ENCODE peak calls at places on chromosome 7, in seven cellular contexts. One of them, this sample, is unnamed. For H3K36me3, the result is how much of the 10 kb centered on the place peaks cover.

GRCh38 chr7:77348371-77348813 is 67.8 kb downstream of the GSAP start:
- DNase-seq in mucosa of descending colon: no peak
- DNase-seq in naive thymus-derived CD4-positive, alpha-beta T cell: no peak
- DNase-seq in breast epithelium: no peak
- DNase-seq in lower lobe of right lung: no peak
- DNase-seq in upper lobe of right lung: no peak
- DNase-seq in BJ: no peak
- DNase-seq in this sample: peak

GRCh38 chr7:8491106-8491505 is 57.7 kb downstream of the NXPH1 start:
- DNase-seq in breast epithelium: no peak
- DNase-seq in lower lobe of right lung: no peak
- DNase-seq in naive thymus-derived CD4-positive, alpha-beta T cell: no peak
- DNase-seq in mucosa of descending colon: no peak
- DNase-seq in upper lobe of right lung: no peak
- DNase-seq in BJ: no peak
- DNase-seq in this sample: no peak

GRCh38 chr7:73668103-73668937 is 689 bp downstream of the VPS37D start:
- DNase-seq in lower lobe of right lung: no peak
- DNase-seq in naive thymus-derived CD4-positive, alpha-beta T cell: no peak
- DNase-seq in breast epithelium: no peak
- DNase-seq in mucosa of descending colon: no peak
- DNase-seq in BJ: no peak
- DNase-seq in upper lobe of right lung: no peak
- DNase-seq in this sample: no peak

GRCh38 chr7:140060788-140061606 is 1.8 kb downstream of the PARP12 start:
- DNase-seq in naive thymus-derived CD4-positive, alpha-beta T cell: no peak
- DNase-seq in breast epithelium: no peak
- DNase-seq in mucosa of descending colon: no peak
- DNase-seq in upper lobe of right lung: no peak
- DNase-seq in BJ: no peak
- DNase-seq in lower lobe of right lung: no peak
- DNase-seq in this sample: peak

GRCh38 chr7:20327047-20327446 is 3.7 kb upstream of the ITGB8 start:
- DNase-seq in lower lobe of right lung: no peak
- DNase-seq in BJ: no peak
- DNase-seq in naive thymus-derived CD4-positive, alpha-beta T cell: no peak
- DNase-seq in upper lobe of right lung: no peak
- DNase-seq in mucosa of descending colon: no peak
- DNase-seq in breast epithelium: no peak
- DNase-seq in this sample: no peak

GRCh38 chr7:91090684-91091083 is 173.5 kb upstream of the FZD1 start:
- DNase-seq in BJ: no peak
- DNase-seq in mucosa of descending colon: no peak
- DNase-seq in upper lobe of right lung: no peak
- DNase-seq in lower lobe of right lung: no peak
- DNase-seq in breast epithelium: no peak
- DNase-seq in naive thymus-derived CD4-positive, alpha-beta T cell: no peak
- DNase-seq in this sample: no peak

GRCh38 chr7:76220185-76221057 is 18.7 kb downstream of the SRRM3 start:
- DNase-seq in upper lobe of right lung: no peak
- DNase-seq in BJ: no peak
- DNase-seq in naive thymus-derived CD4-positive, alpha-beta T cell: no peak
- DNase-seq in mucosa of descending colon: no peak
- DNase-seq in lower lobe of right lung: no peak
- DNase-seq in breast epithelium: no peak
- DNase-seq in this sample: peak

GRCh38 chr7:117217636-117218035 is 105.2 kb downstream of the WNT2 start:
- DNase-seq in lower lobe of right lung: no peak
- DNase-seq in naive thymus-derived CD4-positive, alpha-beta T cell: no peak
- DNase-seq in breast epithelium: no peak
- DNase-seq in BJ: no peak
- DNase-seq in upper lobe of right lung: no peak
- DNase-seq in mucosa of descending colon: no peak
- DNase-seq in this sample: no peak

GRCh38 chr7:76133839-76134238 is 67.9 kb upstream of the SRRM3 start:
- DNase-seq in lower lobe of right lung: no peak
- DNase-seq in breast epithelium: no peak
- DNase-seq in mucosa of descending colon: no peak
- DNase-seq in upper lobe of right lung: no peak
- DNase-seq in naive thymus-derived CD4-positive, alpha-beta T cell: no peak
- DNase-seq in BJ: no peak
- DNase-seq in this sample: no peak

GRCh38 chr7:10412426-10413019 is 561.1 kb upstream of the PHF14 start:
- DNase-seq in naive thymus-derived CD4-positive, alpha-beta T cell: peak
- DNase-seq in upper lobe of right lung: no peak
- DNase-seq in mucosa of descending colon: no peak
- DNase-seq in BJ: no peak
- DNase-seq in breast epithelium: no peak
- DNase-seq in lower lobe of right lung: no peak
- DNase-seq in this sample: no peak

GRCh38 chr7:41113663-41114062 is 589.2 kb downstream of the INHBA start:
- DNase-seq in BJ: no peak
- DNase-seq in breast epithelium: no peak
- DNase-seq in upper lobe of right lung: no peak
- DNase-seq in lower lobe of right lung: no peak
- DNase-seq in mucosa of descending colon: no peak
- DNase-seq in naive thymus-derived CD4-positive, alpha-beta T cell: no peak
- DNase-seq in this sample: no peak

GRCh38 chr7:47267346-47267745 is 314.6 kb downstream of the TNS3 start:
- DNase-seq in upper lobe of right lung: peak
- DNase-seq in breast epithelium: no peak
- DNase-seq in mucosa of descending colon: peak
- DNase-seq in BJ: no peak
- DNase-seq in naive thymus-derived CD4-positive, alpha-beta T cell: no peak
- DNase-seq in lower lobe of right lung: no peak
- DNase-seq in this sample: no peak

GRCh38 chr7:34058791-34059550 is 153.6 kb downstream of the BMPER start:
- DNase-seq in lower lobe of right lung: no peak
- DNase-seq in upper lobe of right lung: no peak
- DNase-seq in mucosa of descending colon: no peak
- DNase-seq in naive thymus-derived CD4-positive, alpha-beta T cell: no peak
- DNase-seq in breast epithelium: peak
- DNase-seq in BJ: no peak
- DNase-seq in this sample: no peak

GRCh38 chr7:46091071-46091470 is 170.0 kb upstream of the IGFBP3 start:
- DNase-seq in breast epithelium: no peak
- DNase-seq in upper lobe of right lung: no peak
- DNase-seq in naive thymus-derived CD4-positive, alpha-beta T cell: no peak
- DNase-seq in lower lobe of right lung: no peak
- DNase-seq in mucosa of descending colon: no peak
- DNase-seq in BJ: no peak
- DNase-seq in this sample: no peak

GRCh38 chr7:716636-717035 is 9.9 kb upstream of the DNAAF5 start:
- DNase-seq in BJ: no peak
- DNase-seq in upper lobe of right lung: no peak
- DNase-seq in breast epithelium: no peak
- DNase-seq in naive thymus-derived CD4-positive, alpha-beta T cell: no peak
- DNase-seq in lower lobe of right lung: peak
- DNase-seq in mucosa of descending colon: no peak
- DNase-seq in this sample: no peak

GRCh38 chr7:79282051-79282694 is 171.3 kb downstream of the MAGI2 start:
- DNase-seq in lower lobe of right lung: no peak
- DNase-seq in upper lobe of right lung: no peak
- DNase-seq in breast epithelium: no peak
- DNase-seq in naive thymus-derived CD4-positive, alpha-beta T cell: no peak
- DNase-seq in mucosa of descending colon: no peak
- DNase-seq in BJ: peak
- DNase-seq in this sample: peak

GRCh38 chr7:90661290-90662151 is 65.4 kb downstream of the CDK14 start:
- DNase-seq in upper lobe of right lung: no peak
- DNase-seq in mucosa of descending colon: no peak
- DNase-seq in BJ: no peak
- DNase-seq in naive thymus-derived CD4-positive, alpha-beta T cell: no peak
- DNase-seq in breast epithelium: no peak
- DNase-seq in lower lobe of right lung: no peak
- DNase-seq in this sample: peak

GRCh38 chr7:21107101-21107500 is 320.4 kb upstream of the SP8 start:
- DNase-seq in lower lobe of right lung: no peak
- DNase-seq in naive thymus-derived CD4-positive, alpha-beta T cell: no peak
- DNase-seq in upper lobe of right lung: no peak
- DNase-seq in BJ: no peak
- DNase-seq in breast epithelium: no peak
- DNase-seq in mucosa of descending colon: no peak
- DNase-seq in this sample: peak

GRCh38 chr7:20561466-20561865 is 54.0 kb upstream of the ABCB5 start:
- DNase-seq in breast epithelium: no peak
- DNase-seq in upper lobe of right lung: no peak
- DNase-seq in lower lobe of right lung: no peak
- DNase-seq in mucosa of descending colon: no peak
- DNase-seq in BJ: no peak
- DNase-seq in naive thymus-derived CD4-positive, alpha-beta T cell: no peak
- DNase-seq in this sample: no peak

GRCh38 chr7:133365892-133366291 is 113.0 kb downstream of the EXOC4 start:
- DNase-seq in BJ: no peak
- DNase-seq in upper lobe of right lung: no peak
- DNase-seq in breast epithelium: no peak
- DNase-seq in naive thymus-derived CD4-positive, alpha-beta T cell: no peak
- DNase-seq in lower lobe of right lung: no peak
- DNase-seq in mucosa of descending colon: no peak
- DNase-seq in this sample: peak

GRCh38 chr7:107150375-107151073 is 18.3 kb upstream of the HBP1 start:
- DNase-seq in breast epithelium: peak
- DNase-seq in upper lobe of right lung: no peak
- DNase-seq in lower lobe of right lung: peak
- DNase-seq in BJ: peak
- DNase-seq in naive thymus-derived CD4-positive, alpha-beta T cell: peak
- DNase-seq in mucosa of descending colon: peak
- DNase-seq in this sample: peak

GRCh38 chr7:131071786-131072504 is 255.7 kb upstream of the MKLN1 start:
- DNase-seq in naive thymus-derived CD4-positive, alpha-beta T cell: no peak
- DNase-seq in BJ: no peak
- DNase-seq in upper lobe of right lung: no peak
- DNase-seq in mucosa of descending colon: no peak
- DNase-seq in lower lobe of right lung: no peak
- DNase-seq in breast epithelium: peak
- DNase-seq in this sample: peak

GRCh38 chr7:16295558-16295957 is 125.8 kb downstream of the CRPPA start:
- DNase-seq in breast epithelium: no peak
- DNase-seq in upper lobe of right lung: no peak
- DNase-seq in BJ: no peak
- DNase-seq in naive thymus-derived CD4-positive, alpha-beta T cell: no peak
- DNase-seq in lower lobe of right lung: no peak
- DNase-seq in mucosa of descending colon: no peak
- DNase-seq in this sample: no peak

GRCh38 chr7:2107386-2108085 is 125.2 kb downstream of the MAD1L1 start:
- DNase-seq in breast epithelium: no peak
- DNase-seq in BJ: no peak
- DNase-seq in upper lobe of right lung: no peak
- DNase-seq in naive thymus-derived CD4-positive, alpha-beta T cell: no peak
- DNase-seq in mucosa of descending colon: no peak
- DNase-seq in lower lobe of right lung: no peak
- DNase-seq in this sample: peak

GRCh38 chr7:2688409-2689342 is 674 bp downstream of the AMZ1 start:
- DNase-seq in lower lobe of right lung: no peak
- DNase-seq in mucosa of descending colon: no peak
- DNase-seq in BJ: no peak
- DNase-seq in breast epithelium: no peak
- DNase-seq in naive thymus-derived CD4-positive, alpha-beta T cell: no peak
- DNase-seq in upper lobe of right lung: no peak
- DNase-seq in this sample: no peak

GRCh38 chr7:45867471-45867870 is 5.4 kb downstream of the CCDC201 start:
- DNase-seq in upper lobe of right lung: no peak
- DNase-seq in mucosa of descending colon: no peak
- DNase-seq in naive thymus-derived CD4-positive, alpha-beta T cell: no peak
- DNase-seq in BJ: no peak
- DNase-seq in lower lobe of right lung: no peak
- DNase-seq in breast epithelium: peak
- DNase-seq in this sample: no peak

GRCh38 chr7:128304212-128304611 is 39.5 kb downstream of the RBM28 start:
- DNase-seq in upper lobe of right lung: no peak
- DNase-seq in BJ: no peak
- DNase-seq in breast epithelium: no peak
- DNase-seq in mucosa of descending colon: no peak
- DNase-seq in lower lobe of right lung: no peak
- DNase-seq in naive thymus-derived CD4-positive, alpha-beta T cell: no peak
- DNase-seq in this sample: no peak

GRCh38 chr7:99446096-99446495 is 7.4 kb downstream of the CPSF4 start:
- DNase-seq in upper lobe of right lung: no peak
- DNase-seq in mucosa of descending colon: no peak
- DNase-seq in lower lobe of right lung: no peak
- DNase-seq in naive thymus-derived CD4-positive, alpha-beta T cell: no peak
- DNase-seq in breast epithelium: no peak
- DNase-seq in BJ: no peak
- DNase-seq in this sample: no peak

GRCh38 chr7:37198906-37199485 is 249.7 kb downstream of the ELMO1 start:
- DNase-seq in upper lobe of right lung: peak
- DNase-seq in lower lobe of right lung: peak
- DNase-seq in naive thymus-derived CD4-positive, alpha-beta T cell: peak
- DNase-seq in mucosa of descending colon: peak
- DNase-seq in breast epithelium: peak
- DNase-seq in BJ: no peak
- DNase-seq in this sample: peak

GRCh38 chr7:27157717-27158431 is 1.4 kb upstream of the HOXA7 start:
- DNase-seq in BJ: no peak
- DNase-seq in breast epithelium: no peak
- DNase-seq in mucosa of descending colon: peak
- DNase-seq in naive thymus-derived CD4-positive, alpha-beta T cell: no peak
- DNase-seq in lower lobe of right lung: no peak
- DNase-seq in upper lobe of right lung: no peak
- DNase-seq in this sample: no peak

GRCh38 chr7:102211590-102212550 is 74.8 kb upstream of the SH2B2 start:
- DNase-seq in BJ: no peak
- DNase-seq in lower lobe of right lung: no peak
- DNase-seq in upper lobe of right lung: no peak
- DNase-seq in mucosa of descending colon: no peak
- DNase-seq in breast epithelium: no peak
- DNase-seq in naive thymus-derived CD4-positive, alpha-beta T cell: no peak
- DNase-seq in this sample: no peak
- H3K36me3 ChIP-seq in BJ: under half
- H3K36me3 ChIP-seq in lower lobe of right lung: half or more
- H3K36me3 ChIP-seq in upper lobe of right lung: under half
- H3K36me3 ChIP-seq in mucosa of descending colon: under half
- H3K36me3 ChIP-seq in breast epithelium: under half
- H3K36me3 ChIP-seq in naive thymus-derived CD4-positive, alpha-beta T cell: under half
- H3K36me3 ChIP-seq in this sample: under half

GRCh38 chr7:5063698-5064097 is 18.0 kb downstream of the RBAK start:
- DNase-seq in breast epithelium: no peak
- DNase-seq in BJ: no peak
- DNase-seq in mucosa of descending colon: no peak
- DNase-seq in upper lobe of right lung: no peak
- DNase-seq in naive thymus-derived CD4-positive, alpha-beta T cell: no peak
- DNase-seq in lower lobe of right lung: no peak
- DNase-seq in this sample: no peak
- H3K36me3 ChIP-seq in breast epithelium: under half
- H3K36me3 ChIP-seq in BJ: under half
- H3K36me3 ChIP-seq in mucosa of descending colon: under half
- H3K36me3 ChIP-seq in upper lobe of right lung: half or more
- H3K36me3 ChIP-seq in naive thymus-derived CD4-positive, alpha-beta T cell: under half
- H3K36me3 ChIP-seq in lower lobe of right lung: half or more
- H3K36me3 ChIP-seq in this sample: half or more

GRCh38 chr7:102446387-102447156 is 13.2 kb downstream of the ORAI2 start:
- DNase-seq in lower lobe of right lung: no peak
- DNase-seq in mucosa of descending colon: no peak
- DNase-seq in naive thymus-derived CD4-positive, alpha-beta T cell: no peak
- DNase-seq in BJ: no peak
- DNase-seq in upper lobe of right lung: no peak
- DNase-seq in breast epithelium: no peak
- DNase-seq in this sample: no peak
- H3K36me3 ChIP-seq in lower lobe of right lung: under half
- H3K36me3 ChIP-seq in mucosa of descending colon: under half
- H3K36me3 ChIP-seq in naive thymus-derived CD4-positive, alpha-beta T cell: under half
- H3K36me3 ChIP-seq in BJ: under half
- H3K36me3 ChIP-seq in upper lobe of right lung: under half
- H3K36me3 ChIP-seq in breast epithelium: under half
- H3K36me3 ChIP-seq in this sample: under half

GRCh38 chr7:22216309-22216708 is 140.6 kb downstream of the RAPGEF5 start:
- DNase-seq in mucosa of descending colon: no peak
- DNase-seq in lower lobe of right lung: no peak
- DNase-seq in breast epithelium: no peak
- DNase-seq in upper lobe of right lung: no peak
- DNase-seq in naive thymus-derived CD4-positive, alpha-beta T cell: no peak
- DNase-seq in BJ: no peak
- DNase-seq in this sample: no peak
- H3K36me3 ChIP-seq in mucosa of descending colon: under half
- H3K36me3 ChIP-seq in lower lobe of right lung: under half
- H3K36me3 ChIP-seq in breast epithelium: under half
- H3K36me3 ChIP-seq in upper lobe of right lung: under half
- H3K36me3 ChIP-seq in naive thymus-derived CD4-positive, alpha-beta T cell: under half
- H3K36me3 ChIP-seq in BJ: under half
- H3K36me3 ChIP-seq in this sample: under half